ENCODE peak calls at places on chromosome 22, in five cellular contexts. One of them, this sample, is unnamed.

GRCh38 chr22:43996170-43996980 is 27.7 kb upstream of the PARVB start:
- DNase-seq in mammary epithelial cell: no peak
- DNase-seq in AG10803: no peak
- DNase-seq in fibroblast of mammary gland: no peak
- DNase-seq in AG04450: no peak
- DNase-seq in this sample: no peak

GRCh38 chr22:16953206-16954059 is 54.6 kb downstream of the GAB4 start:
- DNase-seq in fibroblast of mammary gland: no peak
- DNase-seq in AG04450: no peak
- DNase-seq in AG10803: no peak
- DNase-seq in mammary epithelial cell: no peak
- DNase-seq in this sample: no peak

GRCh38 chr22:38345782-38346181 is 28.5 kb upstream of the CSNK1E start:
- DNase-seq in mammary epithelial cell: no peak
- DNase-seq in AG10803: no peak
- DNase-seq in fibroblast of mammary gland: no peak
- DNase-seq in AG04450: no peak
- DNase-seq in this sample: no peak

GRCh38 chr22:40040927-40041326 is 46.2 kb downstream of the FAM83F start:
- DNase-seq in mammary epithelial cell: peak; percentile 67
- DNase-seq in fibroblast of mammary gland: peak; percentile 74
- DNase-seq in AG10803: peak; percentile 17
- DNase-seq in AG04450: no peak
- DNase-seq in this sample: peak; percentile 32

GRCh38 chr22:27903805-27904473 is 15.1 kb downstream of the PITPNB start:
- DNase-seq in fibroblast of mammary gland: no peak
- DNase-seq in AG04450: no peak
- DNase-seq in AG10803: no peak
- DNase-seq in mammary epithelial cell: no peak
- DNase-seq in this sample: no peak

GRCh38 chr22:35631597-35631996 is 14.5 kb upstream of the MB start:
- DNase-seq in mammary epithelial cell: peak; percentile 21
- DNase-seq in AG10803: peak; percentile 31
- DNase-seq in fibroblast of mammary gland: peak; percentile 46
- DNase-seq in AG04450: no peak
- DNase-seq in this sample: no peak

GRCh38 chr22:30196141-30196866 is 50.3 kb downstream of the LIF start:
- DNase-seq in mammary epithelial cell: peak; percentile 100
- DNase-seq in fibroblast of mammary gland: peak; percentile 100
- DNase-seq in AG10803: peak; percentile 99
- DNase-seq in AG04450: peak; percentile 100
- DNase-seq in this sample: peak; percentile 100

GRCh38 chr22:27919943-27920755 is 1.1 kb upstream of the PITPNB start:
- DNase-seq in AG10803: peak; percentile 77
- DNase-seq in AG04450: no peak
- DNase-seq in fibroblast of mammary gland: peak; percentile 86
- DNase-seq in mammary epithelial cell: peak; percentile 58
- DNase-seq in this sample: peak; percentile 72

GRCh38 chr22:31055322-31056159 is 25.6 kb upstream of the SMTN start:
- DNase-seq in AG10803: peak; percentile 96
- DNase-seq in AG04450: peak; percentile 98
- DNase-seq in fibroblast of mammary gland: peak; percentile 98
- DNase-seq in mammary epithelial cell: peak; percentile 96
- DNase-seq in this sample: peak; percentile 97

GRCh38 chr22:19567383-19568009 is 43.3 kb upstream of the CLDN5 start:
- DNase-seq in AG10803: no peak
- DNase-seq in fibroblast of mammary gland: no peak
- DNase-seq in mammary epithelial cell: no peak
- DNase-seq in AG04450: no peak
- DNase-seq in this sample: no peak

GRCh38 chr22:25110846-25111578 is 88.6 kb upstream of the CRYBB3 start:
- DNase-seq in AG04450: peak; percentile 29
- DNase-seq in fibroblast of mammary gland: peak; percentile 64
- DNase-seq in mammary epithelial cell: peak; percentile 87
- DNase-seq in AG10803: peak; percentile 65
- DNase-seq in this sample: peak; percentile 81

GRCh38 chr22:46350646-46351045 is 15.1 kb downstream of the TRMU start:
- DNase-seq in mammary epithelial cell: no peak
- DNase-seq in AG04450: no peak
- DNase-seq in AG10803: no peak
- DNase-seq in fibroblast of mammary gland: no peak
- DNase-seq in this sample: no peak

GRCh38 chr22:42959472-42960145 is 55.3 kb downstream of the PACSIN2 start:
- DNase-seq in fibroblast of mammary gland: peak; percentile 74
- DNase-seq in AG10803: peak; percentile 43
- DNase-seq in mammary epithelial cell: peak; percentile 83
- DNase-seq in AG04450: peak; percentile 48
- DNase-seq in this sample: peak; percentile 91

GRCh38 chr22:19540394-19540793 is 16.2 kb upstream of the CLDN5 start:
- DNase-seq in fibroblast of mammary gland: no peak
- DNase-seq in AG10803: no peak
- DNase-seq in AG04450: no peak
- DNase-seq in mammary epithelial cell: no peak
- DNase-seq in this sample: no peak

GRCh38 chr22:17903564-17904295 is 120.6 kb downstream of the MICAL3 start:
- DNase-seq in AG10803: no peak
- DNase-seq in mammary epithelial cell: no peak
- DNase-seq in fibroblast of mammary gland: no peak
- DNase-seq in AG04450: no peak
- DNase-seq in this sample: no peak

GRCh38 chr22:24985824-24986214 is 33.3 kb downstream of the KIAA1671 start:
- DNase-seq in AG10803: peak; percentile 55
- DNase-seq in AG04450: no peak
- DNase-seq in fibroblast of mammary gland: peak; percentile 49
- DNase-seq in mammary epithelial cell: peak; percentile 36
- DNase-seq in this sample: peak; percentile 90

GRCh38 chr22:31526275-31526674 is 29.9 kb downstream of the SFI1 start:
- DNase-seq in mammary epithelial cell: no peak
- DNase-seq in AG04450: no peak
- DNase-seq in fibroblast of mammary gland: no peak
- DNase-seq in AG10803: no peak
- DNase-seq in this sample: no peak

GRCh38 chr22:45910928-45911467 is 66.0 kb downstream of the WNT7B start:
- DNase-seq in mammary epithelial cell: no peak
- DNase-seq in AG04450: no peak
- DNase-seq in fibroblast of mammary gland: no peak
- DNase-seq in AG10803: no peak
- DNase-seq in this sample: no peak

GRCh38 chr22:36329217-36330078 is 58.3 kb downstream of the MYH9 start:
- DNase-seq in AG10803: peak; percentile 97
- DNase-seq in fibroblast of mammary gland: peak; percentile 79
- DNase-seq in mammary epithelial cell: peak; percentile 97
- DNase-seq in AG04450: peak; percentile 94
- DNase-seq in this sample: peak; percentile 84

GRCh38 chr22:30611197-30611596 is 4.2 kb downstream of the TCN2 start:
- DNase-seq in AG04450: no peak
- DNase-seq in mammary epithelial cell: peak; percentile 32
- DNase-seq in fibroblast of mammary gland: no peak
- DNase-seq in AG10803: no peak
- DNase-seq in this sample: no peak

GRCh38 chr22:37802310-37803194 is 5.2 kb upstream of the GCAT start:
- DNase-seq in AG04450: no peak
- DNase-seq in fibroblast of mammary gland: no peak
- DNase-seq in mammary epithelial cell: no peak
- DNase-seq in AG10803: peak; percentile 42
- DNase-seq in this sample: no peak

GRCh38 chr22:43136255-43136654 is 6.9 kb downstream of the MCAT start:
- DNase-seq in AG04450: no peak
- DNase-seq in fibroblast of mammary gland: peak; percentile 34
- DNase-seq in AG10803: no peak
- DNase-seq in mammary epithelial cell: no peak
- DNase-seq in this sample: peak; percentile 25

GRCh38 chr22:20750461-20751184 is 23.3 kb upstream of the SERPIND1 start:
- DNase-seq in AG10803: peak; percentile 83
- DNase-seq in fibroblast of mammary gland: peak; percentile 83
- DNase-seq in mammary epithelial cell: peak; percentile 82
- DNase-seq in AG04450: peak; percentile 63
- DNase-seq in this sample: peak; percentile 73

GRCh38 chr22:20551805-20552449 is 44.5 kb downstream of the MED15 start:
- DNase-seq in fibroblast of mammary gland: no peak
- DNase-seq in AG04450: no peak
- DNase-seq in mammary epithelial cell: no peak
- DNase-seq in AG10803: peak; percentile 54
- DNase-seq in this sample: peak; percentile 47

GRCh38 chr22:30290679-30291333 is 1.5 kb upstream of the CASTOR1 start:
- DNase-seq in AG10803: peak; percentile 75
- DNase-seq in mammary epithelial cell: peak; percentile 77
- DNase-seq in AG04450: no peak
- DNase-seq in fibroblast of mammary gland: peak; percentile 73
- DNase-seq in this sample: peak; percentile 71

GRCh38 chr22:37716708-37717107 is 19.9 kb downstream of the TRIOBP start:
- DNase-seq in AG10803: peak; percentile 82
- DNase-seq in mammary epithelial cell: peak; percentile 80
- DNase-seq in AG04450: no peak
- DNase-seq in fibroblast of mammary gland: peak; percentile 90
- DNase-seq in this sample: no peak

GRCh38 chr22:49331878-49332277 is 495.8 kb downstream of the BRD1 start:
- DNase-seq in AG10803: no peak
- DNase-seq in mammary epithelial cell: no peak
- DNase-seq in fibroblast of mammary gland: no peak
- DNase-seq in AG04450: no peak
- DNase-seq in this sample: no peak

GRCh38 chr22:29003975-29004646 is 57.5 kb downstream of the C22orf31 start:
- DNase-seq in AG10803: no peak
- DNase-seq in mammary epithelial cell: peak; percentile 26
- DNase-seq in AG04450: no peak
- DNase-seq in fibroblast of mammary gland: no peak
- DNase-seq in this sample: no peak

GRCh38 chr22:37196539-37197450 is 8.7 kb upstream of the C1QTNF6 start:
- DNase-seq in mammary epithelial cell: peak; percentile 76
- DNase-seq in AG10803: peak; percentile 87
- DNase-seq in fibroblast of mammary gland: peak; percentile 87
- DNase-seq in AG04450: peak; percentile 38
- DNase-seq in this sample: peak; percentile 93

GRCh38 chr22:48796295-48797015 is 1031.2 kb downstream of the BRD1 start:
- DNase-seq in AG04450: no peak
- DNase-seq in fibroblast of mammary gland: no peak
- DNase-seq in mammary epithelial cell: no peak
- DNase-seq in AG10803: no peak
- DNase-seq in this sample: no peak

GRCh38 chr22:43263645-43264514 is 76.9 kb upstream of the TTLL12 start:
- DNase-seq in AG04450: peak; percentile 15
- DNase-seq in AG10803: peak; percentile 48
- DNase-seq in fibroblast of mammary gland: peak; percentile 55
- DNase-seq in mammary epithelial cell: peak; percentile 79
- DNase-seq in this sample: peak; percentile 73

DNA sequence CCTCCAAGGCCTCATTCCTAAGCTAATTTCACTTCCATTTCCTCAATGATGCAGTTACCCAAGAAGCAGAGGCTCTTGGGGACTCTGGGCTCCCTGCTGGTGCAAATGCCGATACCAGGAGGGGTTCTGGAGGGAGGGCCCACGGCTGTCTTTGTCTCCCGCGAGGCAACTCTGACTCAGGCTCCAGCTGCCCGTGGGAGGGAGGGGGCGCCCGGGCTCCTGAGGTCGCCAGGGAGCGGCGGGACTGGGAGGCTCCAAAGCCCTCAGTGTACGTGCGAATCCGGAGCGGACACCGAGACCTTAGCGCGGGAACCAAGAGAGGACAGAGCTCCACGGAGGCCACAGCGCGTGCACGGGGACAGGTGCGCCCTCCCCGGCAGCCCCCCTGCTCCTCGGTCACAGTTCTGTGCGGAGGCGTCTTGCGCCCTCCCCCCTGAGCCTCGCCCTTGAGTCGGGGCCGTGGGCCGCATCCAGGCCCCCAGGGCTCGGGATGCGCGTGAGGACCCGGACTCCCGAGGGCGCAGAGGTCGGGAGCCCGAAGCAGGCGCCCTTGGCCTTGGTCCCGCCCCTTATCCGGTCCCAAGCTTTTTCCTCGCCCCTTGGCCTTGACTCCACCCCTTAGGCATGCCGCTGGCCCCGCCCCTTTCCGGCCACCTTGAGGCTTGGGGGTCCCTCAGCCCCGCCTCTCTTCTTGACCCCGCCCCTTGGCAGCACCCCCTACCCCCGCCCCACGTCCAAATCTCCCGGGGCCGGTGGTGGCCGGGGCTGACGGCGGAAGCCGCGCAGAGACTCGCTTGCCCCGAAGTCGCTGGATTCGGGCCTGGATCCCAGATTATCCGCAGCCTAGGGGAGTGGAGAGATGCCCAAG is 4.7 kb upstream of the SHISA8 start:
- DNase-seq in AG04450: no peak
- DNase-seq in AG10803: peak; percentile 42
- DNase-seq in fibroblast of mammary gland: peak; percentile 25
- DNase-seq in mammary epithelial cell: no peak
- DNase-seq in this sample: no peak
- TF ChIP-seq CTCF in AG04450: no peak
- TF ChIP-seq CTCF in AG10803: no peak
- TF ChIP-seq CTCF in fibroblast of mammary gland: no peak
- TF ChIP-seq CTCF in mammary epithelial cell: no peak
- TF ChIP-seq CTCF in this sample: no peak

GRCh38 chr22:33728847-33729246 is 191.4 kb downstream of the LARGE1 start:
- DNase-seq in AG10803: no peak
- DNase-seq in mammary epithelial cell: no peak
- DNase-seq in fibroblast of mammary gland: no peak
- DNase-seq in AG04450: no peak
- DNase-seq in this sample: no peak
- H3K4me3 ChIP-seq in AG10803: no peak overlapping the region
- H3K4me3 ChIP-seq in mammary epithelial cell: no peak overlapping the region
- H3K4me3 ChIP-seq in fibroblast of mammary gland: no peak overlapping the region
- H3K4me3 ChIP-seq in AG04450: no peak overlapping the region
- H3K4me3 ChIP-seq in this sample: no peak overlapping the region

GRCh38 chr22:50694099-50694498 is 21.5 kb downstream of the SHANK3 start:
- DNase-seq in mammary epithelial cell: no peak
- DNase-seq in fibroblast of mammary gland: no peak
- DNase-seq in AG04450: no peak
- DNase-seq in AG10803: peak; percentile 14
- DNase-seq in this sample: peak; percentile 20
- TF ChIP-seq CTCF in mammary epithelial cell: no peak
- TF ChIP-seq CTCF in fibroblast of mammary gland: no peak
- TF ChIP-seq CTCF in AG04450: no peak
- TF ChIP-seq CTCF in AG10803: no peak
- TF ChIP-seq CTCF in this sample: no peak

DNA sequence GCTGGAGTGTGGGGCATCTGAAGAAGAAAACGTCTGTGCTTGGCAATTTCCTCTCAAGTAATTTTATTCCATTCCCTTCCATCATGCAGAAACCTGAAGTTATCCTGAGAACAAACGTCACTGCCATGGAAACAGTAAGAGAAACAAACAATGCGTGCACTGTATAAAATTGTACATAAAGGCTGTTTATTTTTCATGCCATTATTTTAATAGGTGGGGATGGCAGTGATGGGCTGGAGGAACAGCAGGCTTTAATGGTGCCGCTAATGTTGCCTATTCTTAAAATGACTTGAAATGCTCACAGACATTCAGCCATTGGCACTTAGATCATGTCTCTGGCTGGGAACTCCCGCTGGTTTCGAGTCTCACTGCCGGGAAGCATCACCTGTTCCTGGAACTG is 7.5 kb upstream of the SEZ6L start:
- DNase-seq in fibroblast of mammary gland: no peak
- DNase-seq in AG10803: no peak
- DNase-seq in mammary epithelial cell: no peak
- DNase-seq in AG04450: no peak
- DNase-seq in this sample: no peak
- H3K4me3 ChIP-seq in fibroblast of mammary gland: no peak overlapping the region
- H3K4me3 ChIP-seq in AG10803: no peak overlapping the region
- H3K4me3 ChIP-seq in mammary epithelial cell: no peak overlapping the region
- H3K4me3 ChIP-seq in AG04450: no peak overlapping the region
- H3K4me3 ChIP-seq in this sample: no peak overlapping the region